ENCODE peak calls at places on chromosomes 4 and X, in five cellular contexts. One of them, this sample, is unnamed.
A peak's percentile ranks its signal among the peaks of the same experiment; 100 is the strongest.

GRCh38 chr4:35525192-35525978 is 718.9 kb downstream of the ARAP2 start:
- DNase-seq in tibial artery: no peak
- DNase-seq in stimulated activated CD8-positive, alpha-beta memory T cell treated with anti-CD3 and anti-CD28 coated beads, Interleukin-12 subunit alpha, Interleukin-12 subunit beta, amount 100 ng/mL, for 4 hours: no peak
- DNase-seq in H9: peak; percentile 63
- DNase-seq in GM12865: peak; percentile 32
- DNase-seq in this sample: no peak

GRCh38 chrX:1316527-1316926 is 20.1 kb upstream of the IL3RA start:
- DNase-seq in tibial artery: peak; percentile 83
- DNase-seq in stimulated activated CD8-positive, alpha-beta memory T cell treated with anti-CD3 and anti-CD28 coated beads, Interleukin-12 subunit alpha, Interleukin-12 subunit beta, amount 100 ng/mL, for 4 hours: no peak
- DNase-seq in H9: no peak
- DNase-seq in GM12865: no peak
- DNase-seq in this sample: no peak

GRCh38 chr4:168162604-168163003 is 70.3 kb downstream of the ANXA10 start:
- DNase-seq in tibial artery: no peak
- DNase-seq in stimulated activated CD8-positive, alpha-beta memory T cell treated with anti-CD3 and anti-CD28 coated beads, Interleukin-12 subunit alpha, Interleukin-12 subunit beta, amount 100 ng/mL, for 4 hours: no peak
- DNase-seq in H9: no peak
- DNase-seq in GM12865: no peak
- DNase-seq in this sample: no peak

GRCh38 chr4:78069859-78070258 is 12.7 kb downstream of the FRAS1 start:
- DNase-seq in tibial artery: no peak
- DNase-seq in stimulated activated CD8-positive, alpha-beta memory T cell treated with anti-CD3 and anti-CD28 coated beads, Interleukin-12 subunit alpha, Interleukin-12 subunit beta, amount 100 ng/mL, for 4 hours: no peak
- DNase-seq in H9: no peak
- DNase-seq in GM12865: no peak
- DNase-seq in this sample: no peak

GRCh38 chr4:17024430-17024829 is 126.0 kb upstream of the LDB2 start:
- DNase-seq in tibial artery: no peak
- DNase-seq in stimulated activated CD8-positive, alpha-beta memory T cell treated with anti-CD3 and anti-CD28 coated beads, Interleukin-12 subunit alpha, Interleukin-12 subunit beta, amount 100 ng/mL, for 4 hours: no peak
- DNase-seq in H9: no peak
- DNase-seq in GM12865: no peak
- DNase-seq in this sample: no peak

GRCh38 chr4:100555791-100556190 is 38.0 kb upstream of the EMCN start:
- DNase-seq in tibial artery: no peak
- DNase-seq in stimulated activated CD8-positive, alpha-beta memory T cell treated with anti-CD3 and anti-CD28 coated beads, Interleukin-12 subunit alpha, Interleukin-12 subunit beta, amount 100 ng/mL, for 4 hours: no peak
- DNase-seq in H9: no peak
- DNase-seq in GM12865: no peak
- DNase-seq in this sample: no peak

GRCh38 chr4:158750379-158750778 is 18.4 kb upstream of the FNIP2 start:
- DNase-seq in tibial artery: no peak
- DNase-seq in stimulated activated CD8-positive, alpha-beta memory T cell treated with anti-CD3 and anti-CD28 coated beads, Interleukin-12 subunit alpha, Interleukin-12 subunit beta, amount 100 ng/mL, for 4 hours: no peak
- DNase-seq in H9: no peak
- DNase-seq in GM12865: no peak
- DNase-seq in this sample: no peak

GRCh38 chrX:110081740-110082139 is 78.8 kb downstream of the TMEM164 start:
- DNase-seq in tibial artery: peak; percentile 26
- DNase-seq in stimulated activated CD8-positive, alpha-beta memory T cell treated with anti-CD3 and anti-CD28 coated beads, Interleukin-12 subunit alpha, Interleukin-12 subunit beta, amount 100 ng/mL, for 4 hours: no peak
- DNase-seq in H9: no peak
- DNase-seq in GM12865: no peak
- DNase-seq in this sample: no peak

GRCh38 chrX:48003758-48004457 is at the start of gene ZNF182:
- DNase-seq in tibial artery: peak; percentile 93
- DNase-seq in stimulated activated CD8-positive, alpha-beta memory T cell treated with anti-CD3 and anti-CD28 coated beads, Interleukin-12 subunit alpha, Interleukin-12 subunit beta, amount 100 ng/mL, for 4 hours: peak; percentile 80
- DNase-seq in H9: peak; percentile 93
- DNase-seq in GM12865: peak; percentile 95
- DNase-seq in this sample: peak; percentile 81

GRCh38 chr4:140150636-140150885 is 3.4 kb downstream of the MAML3 start:
- DNase-seq in tibial artery: peak; percentile 88
- DNase-seq in stimulated activated CD8-positive, alpha-beta memory T cell treated with anti-CD3 and anti-CD28 coated beads, Interleukin-12 subunit alpha, Interleukin-12 subunit beta, amount 100 ng/mL, for 4 hours: no peak
- DNase-seq in H9: no peak
- DNase-seq in GM12865: no peak
- DNase-seq in this sample: no peak

GRCh38 chr4:122612540-122612939 is 8.3 kb downstream of the IL21 start:
- DNase-seq in tibial artery: no peak
- DNase-seq in stimulated activated CD8-positive, alpha-beta memory T cell treated with anti-CD3 and anti-CD28 coated beads, Interleukin-12 subunit alpha, Interleukin-12 subunit beta, amount 100 ng/mL, for 4 hours: no peak
- DNase-seq in H9: no peak
- DNase-seq in GM12865: no peak
- DNase-seq in this sample: no peak

GRCh38 chrX:10039821-10040793 is 72.9 kb downstream of the CLDN34 start:
- DNase-seq in tibial artery: no peak
- DNase-seq in stimulated activated CD8-positive, alpha-beta memory T cell treated with anti-CD3 and anti-CD28 coated beads, Interleukin-12 subunit alpha, Interleukin-12 subunit beta, amount 100 ng/mL, for 4 hours: no peak
- DNase-seq in H9: no peak
- DNase-seq in GM12865: no peak
- DNase-seq in this sample: no peak

GRCh38 chr4:133146574-133147198 is 2.4 kb upstream of the PCDH10 start:
- DNase-seq in tibial artery: no peak
- DNase-seq in stimulated activated CD8-positive, alpha-beta memory T cell treated with anti-CD3 and anti-CD28 coated beads, Interleukin-12 subunit alpha, Interleukin-12 subunit beta, amount 100 ng/mL, for 4 hours: no peak
- DNase-seq in H9: peak; percentile 82
- DNase-seq in GM12865: peak; percentile 22
- DNase-seq in this sample: no peak

GRCh38 chr4:589219-589963 is 13.3 kb upstream of the TMEM271 start:
- DNase-seq in tibial artery: no peak
- DNase-seq in stimulated activated CD8-positive, alpha-beta memory T cell treated with anti-CD3 and anti-CD28 coated beads, Interleukin-12 subunit alpha, Interleukin-12 subunit beta, amount 100 ng/mL, for 4 hours: no peak
- DNase-seq in H9: no peak
- DNase-seq in GM12865: no peak
- DNase-seq in this sample: no peak

GRCh38 chr4:126784966-126785580 is 847.7 kb upstream of the INTU start:
- DNase-seq in tibial artery: no peak
- DNase-seq in stimulated activated CD8-positive, alpha-beta memory T cell treated with anti-CD3 and anti-CD28 coated beads, Interleukin-12 subunit alpha, Interleukin-12 subunit beta, amount 100 ng/mL, for 4 hours: no peak
- DNase-seq in H9: no peak
- DNase-seq in GM12865: no peak
- DNase-seq in this sample: no peak

GRCh38 chrX:33183366-33183765 is 28.0 kb downstream of the DMD start:
- DNase-seq in tibial artery: peak; percentile 27
- DNase-seq in stimulated activated CD8-positive, alpha-beta memory T cell treated with anti-CD3 and anti-CD28 coated beads, Interleukin-12 subunit alpha, Interleukin-12 subunit beta, amount 100 ng/mL, for 4 hours: no peak
- DNase-seq in H9: no peak
- DNase-seq in GM12865: peak; percentile 0
- DNase-seq in this sample: no peak

GRCh38 chr4:158046345-158046744 is 126.5 kb downstream of the GASK1B start:
- DNase-seq in tibial artery: no peak
- DNase-seq in stimulated activated CD8-positive, alpha-beta memory T cell treated with anti-CD3 and anti-CD28 coated beads, Interleukin-12 subunit alpha, Interleukin-12 subunit beta, amount 100 ng/mL, for 4 hours: no peak
- DNase-seq in H9: no peak
- DNase-seq in GM12865: no peak
- DNase-seq in this sample: no peak

GRCh38 chr4:181301735-181302380 is 941.3 kb upstream of the TENM3 start:
- DNase-seq in tibial artery: no peak
- DNase-seq in stimulated activated CD8-positive, alpha-beta memory T cell treated with anti-CD3 and anti-CD28 coated beads, Interleukin-12 subunit alpha, Interleukin-12 subunit beta, amount 100 ng/mL, for 4 hours: no peak
- DNase-seq in H9: peak; percentile 57
- DNase-seq in GM12865: peak; percentile 74
- DNase-seq in this sample: no peak

GRCh38 chr4:152327606-152328453 is 208.1 kb downstream of the FBXW7 start:
- DNase-seq in tibial artery: no peak
- DNase-seq in stimulated activated CD8-positive, alpha-beta memory T cell treated with anti-CD3 and anti-CD28 coated beads, Interleukin-12 subunit alpha, Interleukin-12 subunit beta, amount 100 ng/mL, for 4 hours: no peak
- DNase-seq in H9: no peak
- DNase-seq in GM12865: no peak
- DNase-seq in this sample: no peak

GRCh38 chrX:23554304-23554703 is 113.0 kb upstream of the PRDX4 start:
- DNase-seq in tibial artery: no peak
- DNase-seq in stimulated activated CD8-positive, alpha-beta memory T cell treated with anti-CD3 and anti-CD28 coated beads, Interleukin-12 subunit alpha, Interleukin-12 subunit beta, amount 100 ng/mL, for 4 hours: no peak
- DNase-seq in H9: no peak
- DNase-seq in GM12865: peak; percentile 47
- DNase-seq in this sample: no peak